ENCODE peak calls at places on chromosomes 7 and 10, in six cellular contexts. One of them, this sample, is unnamed.

GRCh38 chr10:122490786-122491680 is 29.7 kb downstream of the HTRA1 start:
- DNase-seq in activated CD4-positive, CD25-positive, alpha-beta regulatory T cell treated with anti-CD3 and anti-CD28 coated beads, Interleukin-2, amount 50 U/mL, for 72 hours: no peak
- DNase-seq in iris pigment epithelial cell: no peak
- DNase-seq in NCI-H1092: no peak
- DNase-seq in GM04504: no peak
- DNase-seq in WERI-Rb-1: no peak
- DNase-seq in this sample: peak

GRCh38 chr7:47734287-47734948 is 152.5 kb upstream of the TNS3 start:
- DNase-seq in activated CD4-positive, CD25-positive, alpha-beta regulatory T cell treated with anti-CD3 and anti-CD28 coated beads, Interleukin-2, amount 50 U/mL, for 72 hours: no peak
- DNase-seq in iris pigment epithelial cell: no peak
- DNase-seq in NCI-H1092: no peak
- DNase-seq in GM04504: no peak
- DNase-seq in WERI-Rb-1: no peak
- DNase-seq in this sample: no peak

GRCh38 chr7:37833107-37833817 is 15.1 kb upstream of the NME8 start:
- DNase-seq in activated CD4-positive, CD25-positive, alpha-beta regulatory T cell treated with anti-CD3 and anti-CD28 coated beads, Interleukin-2, amount 50 U/mL, for 72 hours: no peak
- DNase-seq in iris pigment epithelial cell: peak
- DNase-seq in NCI-H1092: peak
- DNase-seq in GM04504: peak
- DNase-seq in WERI-Rb-1: peak
- DNase-seq in this sample: peak

GRCh38 chr7:31108097-31108657 is 56.1 kb downstream of the ADCYAP1R1 start:
- DNase-seq in activated CD4-positive, CD25-positive, alpha-beta regulatory T cell treated with anti-CD3 and anti-CD28 coated beads, Interleukin-2, amount 50 U/mL, for 72 hours: no peak
- DNase-seq in iris pigment epithelial cell: no peak
- DNase-seq in NCI-H1092: no peak
- DNase-seq in GM04504: no peak
- DNase-seq in WERI-Rb-1: no peak
- DNase-seq in this sample: no peak

GRCh38 chr10:110723224-110723891 is 79.2 kb downstream of the RBM20 start:
- DNase-seq in activated CD4-positive, CD25-positive, alpha-beta regulatory T cell treated with anti-CD3 and anti-CD28 coated beads, Interleukin-2, amount 50 U/mL, for 72 hours: no peak
- DNase-seq in iris pigment epithelial cell: no peak
- DNase-seq in NCI-H1092: no peak
- DNase-seq in GM04504: no peak
- DNase-seq in WERI-Rb-1: no peak
- DNase-seq in this sample: no peak

GRCh38 chr7:50962962-50963374 is 180.3 kb upstream of the GRB10 start:
- DNase-seq in activated CD4-positive, CD25-positive, alpha-beta regulatory T cell treated with anti-CD3 and anti-CD28 coated beads, Interleukin-2, amount 50 U/mL, for 72 hours: no peak
- DNase-seq in iris pigment epithelial cell: peak
- DNase-seq in NCI-H1092: peak
- DNase-seq in GM04504: peak
- DNase-seq in WERI-Rb-1: no peak
- DNase-seq in this sample: peak

GRCh38 chr10:86291616-86292340 is 74.8 kb downstream of the GRID1 start:
- DNase-seq in activated CD4-positive, CD25-positive, alpha-beta regulatory T cell treated with anti-CD3 and anti-CD28 coated beads, Interleukin-2, amount 50 U/mL, for 72 hours: no peak
- DNase-seq in iris pigment epithelial cell: no peak
- DNase-seq in NCI-H1092: no peak
- DNase-seq in GM04504: no peak
- DNase-seq in WERI-Rb-1: peak
- DNase-seq in this sample: no peak

GRCh38 chr10:72340510-72340895 is 14.2 kb downstream of the DNAJB12 start:
- DNase-seq in activated CD4-positive, CD25-positive, alpha-beta regulatory T cell treated with anti-CD3 and anti-CD28 coated beads, Interleukin-2, amount 50 U/mL, for 72 hours: peak
- DNase-seq in iris pigment epithelial cell: peak
- DNase-seq in NCI-H1092: no peak
- DNase-seq in GM04504: no peak
- DNase-seq in WERI-Rb-1: peak
- DNase-seq in this sample: no peak

GRCh38 chr7:108094933-108095710 is 35.0 kb downstream of the LAMB4 start:
- DNase-seq in activated CD4-positive, CD25-positive, alpha-beta regulatory T cell treated with anti-CD3 and anti-CD28 coated beads, Interleukin-2, amount 50 U/mL, for 72 hours: no peak
- DNase-seq in iris pigment epithelial cell: peak
- DNase-seq in NCI-H1092: no peak
- DNase-seq in GM04504: peak
- DNase-seq in WERI-Rb-1: no peak
- DNase-seq in this sample: peak

GRCh38 chr10:85612833-85613232 is 753.8 kb downstream of the GRID1 start:
- DNase-seq in activated CD4-positive, CD25-positive, alpha-beta regulatory T cell treated with anti-CD3 and anti-CD28 coated beads, Interleukin-2, amount 50 U/mL, for 72 hours: no peak
- DNase-seq in iris pigment epithelial cell: no peak
- DNase-seq in NCI-H1092: no peak
- DNase-seq in GM04504: no peak
- DNase-seq in WERI-Rb-1: no peak
- DNase-seq in this sample: no peak

GRCh38 chr10:25867321-25867720 is 66.7 kb upstream of the MYO3A start:
- DNase-seq in activated CD4-positive, CD25-positive, alpha-beta regulatory T cell treated with anti-CD3 and anti-CD28 coated beads, Interleukin-2, amount 50 U/mL, for 72 hours: no peak
- DNase-seq in iris pigment epithelial cell: peak
- DNase-seq in NCI-H1092: no peak
- DNase-seq in GM04504: no peak
- DNase-seq in WERI-Rb-1: no peak
- DNase-seq in this sample: no peak

GRCh38 chr10:97106207-97106606 is 79.6 kb downstream of the SLIT1 start:
- DNase-seq in activated CD4-positive, CD25-positive, alpha-beta regulatory T cell treated with anti-CD3 and anti-CD28 coated beads, Interleukin-2, amount 50 U/mL, for 72 hours: no peak
- DNase-seq in iris pigment epithelial cell: no peak
- DNase-seq in NCI-H1092: no peak
- DNase-seq in GM04504: no peak
- DNase-seq in WERI-Rb-1: no peak
- DNase-seq in this sample: no peak

GRCh38 chr7:157429001-157429679 is 92.3 kb downstream of the DNAJB6 start:
- DNase-seq in activated CD4-positive, CD25-positive, alpha-beta regulatory T cell treated with anti-CD3 and anti-CD28 coated beads, Interleukin-2, amount 50 U/mL, for 72 hours: no peak
- DNase-seq in iris pigment epithelial cell: no peak
- DNase-seq in NCI-H1092: no peak
- DNase-seq in GM04504: no peak
- DNase-seq in WERI-Rb-1: peak
- DNase-seq in this sample: no peak

GRCh38 chr7:23298141-23298851 is 843 bp upstream of the MALSU1 start:
- DNase-seq in activated CD4-positive, CD25-positive, alpha-beta regulatory T cell treated with anti-CD3 and anti-CD28 coated beads, Interleukin-2, amount 50 U/mL, for 72 hours: no peak
- DNase-seq in iris pigment epithelial cell: peak
- DNase-seq in NCI-H1092: no peak
- DNase-seq in GM04504: no peak
- DNase-seq in WERI-Rb-1: peak
- DNase-seq in this sample: no peak

GRCh38 chr7:131249003-131249402 is 78.7 kb upstream of the MKLN1 start:
- DNase-seq in activated CD4-positive, CD25-positive, alpha-beta regulatory T cell treated with anti-CD3 and anti-CD28 coated beads, Interleukin-2, amount 50 U/mL, for 72 hours: no peak
- DNase-seq in iris pigment epithelial cell: peak
- DNase-seq in NCI-H1092: no peak
- DNase-seq in GM04504: peak
- DNase-seq in WERI-Rb-1: no peak
- DNase-seq in this sample: peak

GRCh38 chr10:74949434-74949833 is 123.0 kb downstream of the KAT6B start:
- DNase-seq in activated CD4-positive, CD25-positive, alpha-beta regulatory T cell treated with anti-CD3 and anti-CD28 coated beads, Interleukin-2, amount 50 U/mL, for 72 hours: no peak
- DNase-seq in iris pigment epithelial cell: peak
- DNase-seq in NCI-H1092: no peak
- DNase-seq in GM04504: no peak
- DNase-seq in WERI-Rb-1: no peak
- DNase-seq in this sample: no peak

GRCh38 chr7:36264123-36264916 is 111.3 kb downstream of the EEPD1 start:
- DNase-seq in activated CD4-positive, CD25-positive, alpha-beta regulatory T cell treated with anti-CD3 and anti-CD28 coated beads, Interleukin-2, amount 50 U/mL, for 72 hours: no peak
- DNase-seq in iris pigment epithelial cell: no peak
- DNase-seq in NCI-H1092: no peak
- DNase-seq in GM04504: no peak
- DNase-seq in WERI-Rb-1: peak
- DNase-seq in this sample: no peak

This sample was measured in mucosa of gallbladder.